ENCODE peak calls at places on chromosome 11, in seven cellular contexts. V, D, F, Z, G, W and H are unnamed samples.

GRCh38 chr11:65727865-65728264 is 7.3 kb upstream of the RNASEH2C start:
- DNase-seq in V (no peak), D (no peak), F (no peak), Z (no peak), G (no peak), W (no peak), H (no peak)

GRCh38 chr11:119806064-119806915 is 77.3 kb upstream of the NECTIN1 start:
- DNase-seq in V (no peak), D (no peak), F (no peak), Z (no peak), G (no peak), W (no peak), H (no peak)

GRCh38 chr11:125435461-125436238 is 60.4 kb downstream of the FEZ1 start:
- DNase-seq in V (no peak), D (no peak), F (no peak), Z (no peak), G (no peak), W (peak; percentile 16), H (no peak)

GRCh38 chr11:9057888-9058287 is 33.5 kb downstream of the SCUBE2 start:
- DNase-seq in V (no peak), D (no peak), F (no peak), Z (no peak), G (no peak), W (no peak), H (no peak)

GRCh38 chr11:1694064-1694845 is 2.7 kb upstream of the KRTAP5-6 start:
- DNase-seq in V (peak; percentile 76), D (peak; percentile 58), F (peak; percentile 84), Z (peak; percentile 88), G (peak; percentile 91), W (peak; percentile 84), H (peak; percentile 85)

GRCh38 chr11:34750692-34751405 is 130.0 kb downstream of the EHF start:
- DNase-seq in V (no peak), D (no peak), F (no peak), Z (no peak), G (no peak), W (peak; percentile 47), H (no peak)

GRCh38 chr11:120182357-120182756 is 28.5 kb upstream of the OAF start:
- DNase-seq in V (no peak), D (no peak), F (no peak), Z (no peak), G (peak; percentile 30), W (no peak), H (no peak)

GRCh38 chr11:101441747-101442146 is 142.1 kb downstream of the TRPC6 start:
- DNase-seq in V (no peak), D (no peak), F (no peak), Z (no peak), G (peak; percentile 67), W (no peak), H (peak; percentile 84)

DNA sequence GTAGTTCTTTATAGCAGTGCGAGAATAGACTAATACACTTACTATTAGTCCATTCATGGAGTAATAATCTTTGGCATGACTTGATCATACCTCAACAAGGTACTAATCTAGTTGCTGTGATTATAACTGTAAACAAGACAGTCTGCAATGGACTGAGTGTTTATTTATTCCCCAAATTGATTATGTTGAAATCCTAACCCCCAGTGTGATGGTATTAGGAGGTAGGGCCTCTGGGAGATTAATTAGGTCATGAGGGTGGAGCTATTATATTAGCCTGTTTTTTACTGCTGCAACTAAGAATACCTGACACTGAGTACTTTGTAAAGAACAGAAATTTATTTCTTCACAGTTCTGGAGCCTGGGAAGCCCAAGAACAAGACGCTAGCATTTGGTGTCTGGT is 30.9 kb upstream of the CSNK2A3 start:
- DNase-seq in V (no peak), D (no peak), F (no peak), Z (no peak), G (no peak), W (no peak), H (no peak)
- H3K27ac ChIP-seq in V (no peak overlapping the region), D (no peak overlapping the region), F (no peak overlapping the region), Z (no peak overlapping the region), G (no peak overlapping the region), W (no peak overlapping the region), H (no peak overlapping the region)

GRCh38 chr11:71430166-71430565 is 18.0 kb downstream of the DHCR7 start:
- DNase-seq in V (no peak), D (no peak), F (no peak), Z (no peak), G (no peak), W (no peak), H (no peak)

GRCh38 chr11:71429701-71430100 is 18.5 kb downstream of the DHCR7 start:
- DNase-seq in V (no peak), D (no peak), F (no peak), Z (no peak), G (no peak), W (no peak), H (no peak)

GRCh38 chr11:71432761-71433647 is 15.2 kb downstream of the DHCR7 start:
- DNase-seq in V (no peak), D (no peak), F (no peak), Z (no peak), G (peak; percentile 94), W (peak; percentile 3), H (no peak)

GRCh38 chr11:71428861-71429435 is 19.2 kb downstream of the DHCR7 start:
- DNase-seq in V (no peak), D (no peak), F (peak; percentile 29), Z (peak; percentile 64), G (peak; percentile 92), W (peak; percentile 90), H (no peak)

GRCh38 chr11:71431271-71431670 is 16.9 kb downstream of the DHCR7 start:
- DNase-seq in V (no peak), D (no peak), F (no peak), Z (no peak), G (no peak), W (no peak), H (no peak)
- H3K27ac ChIP-seq in V (no peak overlapping the region), D (no peak overlapping the region), F (no peak overlapping the region), Z (no peak overlapping the region), G (no peak overlapping the region), W (no peak overlapping the region), H (no peak overlapping the region)

GRCh38 chr11:86951706-86952105 is 3.5 kb downstream of the FZD4 start:
- DNase-seq in V (no peak), D (no peak), F (no peak), Z (no peak), G (no peak), W (no peak), H (no peak)
- H3K27ac ChIP-seq in V (no peak overlapping the region), D (no peak overlapping the region), F (peak overlapping the region; percentile 93), Z (peak overlapping the region; percentile 42), G (no peak overlapping the region), W (no peak overlapping the region), H (no peak overlapping the region)

GRCh38 chr11:117792992-117793391 is 4.0 kb downstream of the DSCAML1 start:
- DNase-seq in V (no peak), D (no peak), F (no peak), Z (no peak), G (no peak), W (no peak), H (no peak)
- H3K27ac ChIP-seq in V (no peak overlapping the region), D (no peak overlapping the region), F (no peak overlapping the region), Z (no peak overlapping the region), G (no peak overlapping the region), W (no peak overlapping the region), H (no peak overlapping the region)

GRCh38 chr11:3161720-3162409 is 3.2 kb downstream of the OSBPL5 start:
- DNase-seq in V (no peak), D (no peak), F (no peak), Z (no peak), G (no peak), W (no peak), H (no peak)
- H3K27ac ChIP-seq in V (no peak overlapping the region), D (no peak overlapping the region), F (peak overlapping the region; percentile 75), Z (no peak overlapping the region), G (no peak overlapping the region), W (no peak overlapping the region), H (no peak overlapping the region)

GRCh38 chr11:105024394-105024793 is 1.4 kb upstream of the CASP5 start:
- DNase-seq in V (no peak), D (no peak), F (no peak), Z (no peak), G (no peak), W (no peak), H (no peak)

GRCh38 chr11:105022527-105022926 is 441 bp downstream of the CASP5 start:
- DNase-seq in V (no peak), D (no peak), F (no peak), Z (no peak), G (no peak), W (no peak), H (no peak)

GRCh38 chr11:105027671-105028070 is 4.7 kb upstream of the CASP5 start:
- DNase-seq in V (no peak), D (no peak), F (no peak), Z (no peak), G (no peak), W (no peak), H (no peak)

DNA sequence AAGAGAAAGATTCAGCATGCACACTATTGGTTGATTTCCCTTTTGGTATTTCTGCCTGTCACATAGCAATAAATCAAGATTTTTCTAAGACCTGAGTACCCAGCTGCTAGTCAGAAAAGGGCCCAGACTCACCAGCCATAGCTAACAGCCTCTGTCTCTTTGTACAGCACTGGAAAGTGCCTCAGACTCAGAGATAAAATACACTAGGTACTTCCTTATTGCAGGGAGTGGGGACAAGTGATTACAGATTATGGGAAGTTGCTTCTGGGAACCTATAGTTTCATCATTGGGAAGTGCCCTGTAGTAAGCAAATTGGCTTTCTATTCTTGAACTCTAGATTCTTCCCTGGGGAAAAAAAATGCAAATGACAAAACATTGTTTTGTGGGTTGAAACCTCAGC is at the start of gene CASP5:
- DNase-seq in V (no peak), D (no peak), F (no peak), Z (no peak), G (no peak), W (no peak), H (no peak)
- H3K27ac ChIP-seq in V (no peak within 1 kb of the TSS), D (no peak within 1 kb of the TSS), F (no peak within 1 kb of the TSS), Z (no peak within 1 kb of the TSS), G (no peak within 1 kb of the TSS), W (no peak within 1 kb of the TSS), H (no peak within 1 kb of the TSS)

DNA sequence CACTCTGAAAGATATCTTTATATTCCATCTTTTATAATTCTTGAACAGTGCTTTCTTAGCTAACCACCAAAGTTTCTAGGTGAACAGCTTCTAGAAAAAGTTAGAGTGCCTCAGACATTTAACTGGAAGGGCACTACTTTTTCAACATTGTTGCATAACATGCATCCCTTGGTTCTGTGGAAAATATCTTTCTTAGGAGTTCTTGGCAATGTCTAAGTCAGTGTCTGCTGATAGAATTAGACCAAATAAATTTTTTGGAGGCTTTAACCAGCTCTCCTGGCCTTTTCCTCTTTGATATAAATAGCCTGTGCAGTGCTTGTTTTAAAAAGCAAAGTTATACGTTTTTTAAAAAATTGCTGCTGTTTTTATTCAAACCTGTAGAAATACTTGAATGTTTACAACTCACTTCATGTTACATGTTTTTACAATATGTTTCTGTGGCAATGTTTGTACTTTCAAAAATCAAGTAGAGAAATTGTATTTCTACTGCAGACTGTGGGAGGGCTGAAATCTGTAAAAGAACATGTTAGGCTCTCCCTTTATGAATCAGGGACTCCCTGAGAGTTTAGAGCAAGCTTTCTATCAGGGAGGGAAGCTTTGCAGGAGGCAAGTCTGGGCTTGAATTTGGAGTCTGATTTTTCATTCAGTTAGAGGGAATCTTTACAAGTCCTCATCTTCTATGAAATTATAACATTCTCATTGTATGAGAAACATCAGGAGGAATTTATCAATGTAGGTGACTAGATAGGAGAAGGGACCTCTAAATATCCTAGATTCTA is 16.3 kb upstream of the PANX1 start:
- DNase-seq in V (no peak), D (peak; percentile 76), F (no peak), Z (no peak), G (no peak), W (peak; percentile 28), H (no peak)
- H3K27ac ChIP-seq in V (no peak overlapping the region), D (peak overlapping the region; percentile 52), F (peak overlapping the region; percentile 49), Z (no peak overlapping the region), G (no peak overlapping the region), W (no peak overlapping the region), H (no peak overlapping the region)